ENCODE peak calls at places on chromosomes 3 and 15, in seven cellular contexts. G, A, B, K, O, T and L are unnamed samples.

GRCh38 chr3:106809633-106810460 is 567.4 kb upstream of the CCDC54 start:
- DNase-seq in G (no peak), A (no peak), B (no peak), K (no peak), O (no peak), T (no peak), L (no peak)

GRCh38 chr3:135927170-135927569 is 38.4 kb upstream of the PPP2R3A start:
- DNase-seq in G (no peak), A (no peak), B (no peak), K (no peak), O (peak), T (no peak), L (no peak)

GRCh38 chr3:11757441-11757875 is 89.2 kb downstream of the TAMM41 start:
- DNase-seq in G (no peak), A (no peak), B (no peak), K (no peak), O (no peak), T (no peak), L (no peak)

GRCh38 chr3:62558549-62559112 is 185.3 kb upstream of the FEZF2 start:
- DNase-seq in G (no peak), A (no peak), B (no peak), K (peak), O (no peak), T (no peak), L (peak)

GRCh38 chr3:96538186-96538585 is 276.2 kb upstream of the EPHA6 start:
- DNase-seq in G (no peak), A (no peak), B (no peak), K (no peak), O (no peak), T (no peak), L (no peak)

GRCh38 chr15:93058904-93059427 is 30.0 kb downstream of the RGMA start:
- DNase-seq in G (no peak), A (no peak), B (no peak), K (no peak), O (no peak), T (no peak), L (no peak)

GRCh38 chr3:153599685-153600084 is 437.7 kb downstream of the RAP2B start:
- DNase-seq in G (peak), A (peak), B (no peak), K (no peak), O (peak), T (peak), L (no peak)

GRCh38 chr3:139534444-139534812 is 5.1 kb downstream of the RBP1 start:
- DNase-seq in G (no peak), A (peak), B (peak), K (no peak), O (peak), T (peak), L (no peak)

DNA sequence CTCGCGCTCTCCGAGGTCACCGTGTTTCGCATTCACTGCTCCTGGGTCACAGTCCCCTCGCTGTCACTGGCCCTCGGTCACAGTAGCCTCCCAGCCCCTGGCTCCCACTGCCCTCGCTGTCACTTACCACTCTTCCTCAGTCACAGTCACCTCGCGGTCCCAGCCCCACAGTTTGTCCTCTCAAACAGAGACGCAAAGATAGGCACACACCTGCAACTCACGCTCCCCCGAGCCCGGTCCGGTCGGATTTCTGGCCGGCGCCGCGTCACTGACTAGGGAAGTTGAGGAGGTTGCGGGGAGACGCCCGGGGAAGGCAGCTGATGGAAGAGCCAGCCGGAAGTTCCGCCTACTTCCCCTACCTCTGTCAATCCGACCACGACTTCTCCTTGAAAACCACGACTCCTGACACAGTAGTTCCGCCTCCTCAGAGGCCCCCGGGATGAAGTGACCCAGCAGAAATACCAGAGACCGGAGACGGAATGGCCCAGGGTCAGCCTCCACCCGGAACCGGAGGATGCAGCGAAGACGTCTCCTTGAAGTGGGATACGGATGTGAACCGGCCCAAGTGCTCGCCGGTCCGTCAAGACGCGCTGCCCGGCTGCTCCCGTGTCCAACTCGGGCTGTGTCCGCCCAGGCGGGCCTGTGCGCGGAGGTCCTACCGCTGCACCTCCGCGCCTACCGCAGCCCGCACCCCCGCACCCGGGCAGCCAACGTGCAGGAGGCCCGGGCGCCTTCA is at the start of gene PCYT1A:
- DNase-seq in G (peak), A (peak), B (peak), K (peak), O (peak), T (peak), L (peak)
- TF ChIP-seq POLR2A in G (peak), A (peak), B (peak), K (peak), O (peak), T (peak), L (peak)

GRCh38 chr3:157127831-157128767 is 31.8 kb downstream of the CCNL1 start:
- DNase-seq in G (peak), A (peak), B (no peak), K (no peak), O (no peak), T (peak), L (no peak)

GRCh38 chr3:157127268-157127667 is 32.7 kb downstream of the CCNL1 start:
- DNase-seq in G (no peak), A (no peak), B (no peak), K (no peak), O (no peak), T (no peak), L (no peak)

GRCh38 chr3:157129782-157130137 is 30.2 kb downstream of the CCNL1 start:
- DNase-seq in G (no peak), A (peak), B (peak), K (no peak), O (peak), T (peak), L (no peak)

GRCh38 chr3:157130138-157130880 is 29.6 kb downstream of the CCNL1 start:
- DNase-seq in G (peak), A (peak), B (peak), K (peak), O (peak), T (peak), L (no peak)

GRCh38 chr3:157128771-157129671 is 30.9 kb downstream of the CCNL1 start:
- DNase-seq in G (no peak), A (peak), B (peak), K (no peak), O (peak), T (peak), L (no peak)
- TF ChIP-seq POLR2AphosphoS5 in G (no peak), A (peak), B (no peak), K (no peak), O (no peak), T (no peak), L (no peak)

GRCh38 chr15:45279024-45279697 is 27.1 kb downstream of the SLC28A2 start:
- DNase-seq in G (peak), A (peak), B (peak), K (peak), O (peak), T (peak), L (peak)
- TF ChIP-seq POLR2A in G (peak), A (peak), B (peak), K (no peak), O (peak), T (no peak), L (peak)

DNA sequence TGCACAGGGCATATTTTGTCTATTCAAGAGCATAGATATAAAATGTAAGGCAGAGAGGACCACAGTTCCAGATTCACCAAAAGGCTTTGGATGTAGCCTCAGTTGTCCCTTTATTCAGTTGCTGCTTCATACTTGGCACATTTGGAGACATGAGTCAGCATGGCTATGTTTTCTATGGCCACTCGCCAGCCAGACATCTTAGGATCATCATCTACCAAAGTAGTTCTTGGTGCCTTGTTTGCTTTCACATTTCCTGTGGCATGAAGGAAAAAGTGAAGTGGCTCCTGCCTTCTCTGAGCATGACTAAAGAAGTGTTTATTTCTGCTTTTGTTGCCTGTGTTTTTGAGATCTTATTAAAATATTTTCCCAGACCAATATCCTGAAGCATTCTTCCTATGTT is 7.2 kb downstream of the SUSD5 start:
- DNase-seq in G (peak), A (peak), B (no peak), K (no peak), O (no peak), T (no peak), L (no peak)
- TF ChIP-seq POLR2AphosphoS5 in G (no peak), A (no peak), B (no peak), K (no peak), O (no peak), T (no peak), L (no peak)

GRCh38 chr3:63960048-63960711 is 48.0 kb upstream of the SCAANT1 start:
- DNase-seq in G (peak), A (peak), B (peak), K (no peak), O (no peak), T (peak), L (no peak)
- TF ChIP-seq POLR2A in G (no peak), A (no peak), B (no peak), K (no peak), O (no peak), T (no peak), L (no peak)

DNA sequence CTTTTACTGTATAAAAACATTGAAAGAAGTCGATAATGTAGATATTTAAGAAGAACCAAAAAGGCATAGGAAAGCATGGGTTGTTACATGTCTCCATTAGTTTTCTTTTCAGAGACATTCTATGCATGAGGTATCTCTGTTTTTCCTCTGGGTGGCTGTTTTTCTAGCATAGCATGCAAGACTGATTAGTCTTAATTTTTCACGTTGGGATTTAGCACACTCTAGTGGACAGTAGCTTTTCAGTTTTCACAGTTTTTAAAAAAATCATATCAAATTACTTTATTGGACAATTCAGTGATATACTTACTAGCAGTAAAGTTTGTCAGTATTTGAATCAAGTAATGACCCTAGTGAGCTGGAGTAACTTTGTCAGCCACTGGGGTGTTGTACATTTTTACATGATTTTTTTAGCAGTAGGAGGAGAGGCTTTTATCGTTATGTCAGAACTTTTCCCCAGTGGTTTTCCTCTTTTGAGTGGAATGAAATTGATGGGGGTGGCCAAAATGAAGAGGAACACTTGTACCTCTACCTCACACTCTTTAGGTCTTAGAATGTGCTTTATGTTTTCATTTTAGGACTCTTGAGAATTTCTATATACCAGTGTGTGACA is 57.2 kb downstream of the SEC22A start:
- DNase-seq in G (no peak), A (peak), B (no peak), K (no peak), O (no peak), T (no peak), L (no peak)
- TF ChIP-seq POLR2AphosphoS5 in G (no peak), A (no peak), B (no peak), K (no peak), O (no peak), T (no peak), L (no peak)

GRCh38 chr3:142723968-142724681 is at the start of gene TRPC1:
- DNase-seq in G (peak), A (peak), B (peak), K (peak), O (peak), T (peak), L (peak)
- TF ChIP-seq POLR2A in G (peak), A (peak), B (peak), K (peak), O (no peak), T (no peak), L (no peak)